ENCODE peak calls at places on chromosomes 6 and 20, in seven cellular contexts. One of them, this sample, is unnamed.

GRCh38 chr6:37478827-37479226 is 20.9 kb downstream of the CCDC167 start:
- DNase-seq in A673: no peak
- DNase-seq in tibial artery: peak
- DNase-seq in epithelial cell of proximal tubule: no peak
- DNase-seq in upper lobe of left lung: no peak
- DNase-seq in ovary: no peak
- DNase-seq in A549: no peak
- DNase-seq in this sample: no peak

GRCh38 chr20:41098703-41099250 is 38.6 kb upstream of the PLCG1 start:
- DNase-seq in A673: peak
- DNase-seq in tibial artery: no peak
- DNase-seq in epithelial cell of proximal tubule: no peak
- DNase-seq in upper lobe of left lung: no peak
- DNase-seq in ovary: no peak
- DNase-seq in A549: no peak
- DNase-seq in this sample: peak

GRCh38 chr6:152271681-152272464 is 365.3 kb downstream of the SYNE1 start:
- DNase-seq in A673: peak
- DNase-seq in tibial artery: peak
- DNase-seq in epithelial cell of proximal tubule: no peak
- DNase-seq in upper lobe of left lung: no peak
- DNase-seq in ovary: peak
- DNase-seq in A549: no peak
- DNase-seq in this sample: peak

GRCh38 chr20:47527004-47527800 is 25.5 kb downstream of the NCOA3 start:
- DNase-seq in A673: no peak
- DNase-seq in tibial artery: no peak
- DNase-seq in epithelial cell of proximal tubule: no peak
- DNase-seq in upper lobe of left lung: no peak
- DNase-seq in ovary: no peak
- DNase-seq in A549: no peak
- DNase-seq in this sample: no peak

GRCh38 chr20:13464702-13465101 is 174.0 kb downstream of the TASP1 start:
- DNase-seq in A673: no peak
- DNase-seq in tibial artery: no peak
- DNase-seq in epithelial cell of proximal tubule: no peak
- DNase-seq in upper lobe of left lung: no peak
- DNase-seq in ovary: no peak
- DNase-seq in A549: no peak
- DNase-seq in this sample: no peak

GRCh38 chr6:135270676-135271536 is 89.8 kb downstream of the MYB start:
- DNase-seq in A673: no peak
- DNase-seq in tibial artery: no peak
- DNase-seq in epithelial cell of proximal tubule: peak
- DNase-seq in upper lobe of left lung: peak
- DNase-seq in ovary: no peak
- DNase-seq in A549: no peak
- DNase-seq in this sample: no peak

GRCh38 chr6:82494367-82494766 is 130.8 kb downstream of the TPBG start:
- DNase-seq in A673: peak
- DNase-seq in tibial artery: no peak
- DNase-seq in epithelial cell of proximal tubule: no peak
- DNase-seq in upper lobe of left lung: no peak
- DNase-seq in ovary: no peak
- DNase-seq in A549: no peak
- DNase-seq in this sample: no peak

GRCh38 chr6:27667651-27668441 is 194.9 kb upstream of the ZNF184 start:
- DNase-seq in A673: peak
- DNase-seq in tibial artery: no peak
- DNase-seq in epithelial cell of proximal tubule: no peak
- DNase-seq in upper lobe of left lung: no peak
- DNase-seq in ovary: no peak
- DNase-seq in A549: no peak
- DNase-seq in this sample: peak

GRCh38 chr6:158322724-158323560 is 10.7 kb downstream of the TULP4 start:
- DNase-seq in A673: peak
- DNase-seq in tibial artery: no peak
- DNase-seq in epithelial cell of proximal tubule: peak
- DNase-seq in upper lobe of left lung: no peak
- DNase-seq in ovary: no peak
- DNase-seq in A549: peak
- DNase-seq in this sample: peak

GRCh38 chr6:15593798-15594197 is 69.0 kb downstream of the DTNBP1 start:
- DNase-seq in A673: no peak
- DNase-seq in tibial artery: no peak
- DNase-seq in epithelial cell of proximal tubule: no peak
- DNase-seq in upper lobe of left lung: no peak
- DNase-seq in ovary: no peak
- DNase-seq in A549: no peak
- DNase-seq in this sample: peak

GRCh38 chr6:122330315-122330714 is 69.1 kb upstream of the HSF2 start:
- DNase-seq in A673: no peak
- DNase-seq in tibial artery: no peak
- DNase-seq in epithelial cell of proximal tubule: no peak
- DNase-seq in upper lobe of left lung: no peak
- DNase-seq in ovary: no peak
- DNase-seq in A549: no peak
- DNase-seq in this sample: no peak

GRCh38 chr6:170037541-170038250 is 253.2 kb downstream of the DLL1 start:
- DNase-seq in A673: no peak
- DNase-seq in tibial artery: peak
- DNase-seq in epithelial cell of proximal tubule: no peak
- DNase-seq in upper lobe of left lung: peak
- DNase-seq in ovary: peak
- DNase-seq in A549: no peak
- DNase-seq in this sample: no peak

GRCh38 chr20:44715495-44716308 is 533 bp downstream of the CCN5 start:
- DNase-seq in A673: no peak
- DNase-seq in tibial artery: no peak
- DNase-seq in epithelial cell of proximal tubule: no peak
- DNase-seq in upper lobe of left lung: no peak
- DNase-seq in ovary: no peak
- DNase-seq in A549: no peak
- DNase-seq in this sample: no peak

GRCh38 chr6:109442393-109442924 is 1.9 kb downstream of the SMPD2 start:
- DNase-seq in A673: no peak
- DNase-seq in tibial artery: peak
- DNase-seq in epithelial cell of proximal tubule: no peak
- DNase-seq in upper lobe of left lung: no peak
- DNase-seq in ovary: no peak
- DNase-seq in A549: no peak
- DNase-seq in this sample: no peak

GRCh38 chr6:109443425-109443950 is 3.0 kb downstream of the SMPD2 start:
- DNase-seq in A673: no peak
- DNase-seq in tibial artery: peak
- DNase-seq in epithelial cell of proximal tubule: no peak
- DNase-seq in upper lobe of left lung: peak
- DNase-seq in ovary: no peak
- DNase-seq in A549: no peak
- DNase-seq in this sample: no peak

GRCh38 chr6:109445382-109445781 is 4.9 kb downstream of the SMPD2 start:
- DNase-seq in A673: no peak
- DNase-seq in tibial artery: no peak
- DNase-seq in epithelial cell of proximal tubule: no peak
- DNase-seq in upper lobe of left lung: no peak
- DNase-seq in ovary: no peak
- DNase-seq in A549: peak
- DNase-seq in this sample: no peak

GRCh38 chr6:109441069-109441816 is 719 bp downstream of the SMPD2 start:
- DNase-seq in A673: peak
- DNase-seq in tibial artery: peak
- DNase-seq in epithelial cell of proximal tubule: no peak
- DNase-seq in upper lobe of left lung: no peak
- DNase-seq in ovary: peak
- DNase-seq in A549: peak
- DNase-seq in this sample: peak

DNA sequence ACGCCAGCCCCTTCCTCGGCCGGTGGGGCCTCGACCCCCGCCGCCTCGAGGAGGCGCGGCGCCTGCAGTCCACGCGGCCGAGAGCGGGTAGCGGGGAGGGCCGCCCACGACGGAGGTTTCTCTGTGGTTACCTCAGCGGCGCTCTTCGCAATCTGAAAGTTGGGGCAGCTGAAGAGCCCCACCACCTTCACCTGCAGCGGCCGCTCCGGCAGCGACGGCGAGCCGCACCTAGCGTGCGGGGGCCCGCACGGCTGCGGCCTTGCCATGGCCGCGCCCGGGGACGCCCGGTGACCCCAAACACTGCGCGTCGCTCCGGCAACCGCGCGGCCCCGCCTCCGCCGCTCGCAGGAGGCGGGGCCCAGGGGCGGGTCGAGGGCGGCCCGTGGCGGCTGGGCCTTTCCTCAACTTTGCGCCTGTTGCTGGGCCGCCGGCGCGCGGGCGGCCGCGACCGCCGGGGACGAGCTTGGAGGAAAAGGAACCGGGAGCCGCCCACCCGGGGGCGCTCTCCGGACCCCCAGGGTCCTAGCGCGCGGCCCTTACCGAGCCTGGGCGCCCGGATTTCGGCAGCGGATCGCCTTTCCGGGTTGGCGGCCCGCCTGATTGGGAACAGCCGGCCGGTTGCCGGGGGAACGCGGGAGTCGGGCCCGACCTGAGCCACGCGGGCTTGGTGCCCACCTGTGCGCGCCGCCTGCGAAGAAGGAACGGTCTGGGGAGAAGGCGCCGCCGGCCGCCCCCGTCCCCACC is at the start of the genes PPIL6 and SMPD2:
- DNase-seq in A673: peak
- DNase-seq in tibial artery: peak
- DNase-seq in epithelial cell of proximal tubule: no peak
- DNase-seq in upper lobe of left lung: peak
- DNase-seq in ovary: peak
- DNase-seq in A549: peak
- DNase-seq in this sample: peak
- TF ChIP-seq CTCF in A673: no peak
- TF ChIP-seq CTCF in tibial artery: peak
- TF ChIP-seq CTCF in epithelial cell of proximal tubule: no peak
- TF ChIP-seq CTCF in upper lobe of left lung: peak
- TF ChIP-seq CTCF in ovary: peak
- TF ChIP-seq CTCF in A549: peak
- TF ChIP-seq CTCF in this sample: no peak

DNA sequence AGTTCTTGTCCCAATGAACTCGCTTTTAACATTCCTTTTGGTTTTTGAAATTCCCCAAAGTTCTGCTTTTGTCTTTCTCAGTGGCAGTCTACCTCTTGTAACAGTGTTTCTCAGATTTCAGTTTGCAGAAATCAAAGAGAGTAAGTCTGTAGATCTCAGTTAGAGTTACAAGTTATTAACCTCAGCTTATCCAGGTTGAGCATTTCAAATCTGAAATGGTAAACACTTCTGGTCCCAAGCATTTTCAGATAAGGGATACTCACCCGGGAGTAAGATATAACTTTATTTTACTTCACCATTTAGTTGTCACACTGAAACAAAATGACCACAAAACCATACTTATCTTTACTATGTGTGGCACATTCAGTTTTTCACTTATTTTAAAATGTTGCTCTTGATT is 9.8 kb downstream of the ZNF292 start:
- DNase-seq in A673: no peak
- DNase-seq in tibial artery: no peak
- DNase-seq in epithelial cell of proximal tubule: no peak
- DNase-seq in upper lobe of left lung: no peak
- DNase-seq in ovary: no peak
- DNase-seq in A549: no peak
- DNase-seq in this sample: no peak
- H3K4me3 ChIP-seq in A673: no peak
- H3K4me3 ChIP-seq in tibial artery: no peak
- H3K4me3 ChIP-seq in epithelial cell of proximal tubule: no peak
- H3K4me3 ChIP-seq in upper lobe of left lung: no peak
- H3K4me3 ChIP-seq in ovary: no peak
- H3K4me3 ChIP-seq in A549: no peak
- H3K4me3 ChIP-seq in this sample: no peak

DNA sequence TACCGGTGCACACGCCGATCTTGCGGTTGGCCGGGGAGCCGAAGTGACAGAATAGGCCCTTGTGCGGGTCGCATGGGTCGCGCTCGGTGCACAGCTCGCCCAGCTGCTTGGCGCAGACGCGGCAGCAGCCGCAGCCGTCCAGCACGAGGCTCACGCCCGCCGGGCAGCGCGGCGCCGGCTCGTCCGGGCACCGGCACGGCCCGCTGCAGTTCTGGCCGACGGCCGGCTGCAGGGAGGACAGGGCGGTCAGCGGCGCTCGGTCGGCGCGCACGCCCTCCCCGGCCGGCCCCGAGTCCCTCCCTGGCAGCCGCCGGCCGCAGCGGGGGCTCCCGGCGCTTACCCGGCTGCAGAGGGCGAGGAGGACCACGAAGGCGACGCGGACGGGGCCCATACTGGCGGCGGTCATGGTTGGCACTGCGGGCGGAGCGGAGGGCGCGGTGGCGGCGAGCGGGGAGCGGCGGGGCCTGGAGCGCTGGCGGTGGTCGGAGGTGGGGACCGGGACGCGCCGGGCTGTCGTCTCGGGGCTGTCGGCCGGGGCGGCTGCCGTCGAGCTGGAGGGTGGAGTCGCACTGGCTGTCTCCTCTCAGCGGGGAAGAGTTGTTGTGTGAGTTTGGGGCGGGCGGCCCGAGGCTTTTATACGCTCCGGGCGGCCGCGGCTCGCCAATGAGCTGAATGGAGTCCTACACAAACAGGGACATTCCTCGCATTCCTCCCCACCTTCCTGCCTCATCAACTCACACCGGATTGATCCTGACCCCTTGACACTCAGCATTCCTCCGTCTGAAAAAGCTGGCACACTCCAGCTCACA is at the start of gene CCN2:
- DNase-seq in A673: peak
- DNase-seq in tibial artery: peak
- DNase-seq in epithelial cell of proximal tubule: peak
- DNase-seq in upper lobe of left lung: peak
- DNase-seq in ovary: peak
- DNase-seq in A549: peak
- DNase-seq in this sample: peak
- TF ChIP-seq CTCF in A673: no peak
- TF ChIP-seq CTCF in tibial artery: no peak
- TF ChIP-seq CTCF in epithelial cell of proximal tubule: no peak
- TF ChIP-seq CTCF in upper lobe of left lung: peak
- TF ChIP-seq CTCF in ovary: no peak
- TF ChIP-seq CTCF in A549: no peak
- TF ChIP-seq CTCF in this sample: no peak

GRCh38 chr6:89952696-89953095 is 58.4 kb downstream of the GJA10 start:
- DNase-seq in A673: no peak
- DNase-seq in tibial artery: no peak
- DNase-seq in epithelial cell of proximal tubule: no peak
- DNase-seq in upper lobe of left lung: no peak
- DNase-seq in ovary: no peak
- DNase-seq in A549: no peak
- DNase-seq in this sample: peak
- H3K4me3 ChIP-seq in A673: no peak
- H3K4me3 ChIP-seq in tibial artery: no peak
- H3K4me3 ChIP-seq in epithelial cell of proximal tubule: no peak
- H3K4me3 ChIP-seq in upper lobe of left lung: no peak
- H3K4me3 ChIP-seq in ovary: no peak
- H3K4me3 ChIP-seq in A549: no peak
- H3K4me3 ChIP-seq in this sample: no peak

DNA sequence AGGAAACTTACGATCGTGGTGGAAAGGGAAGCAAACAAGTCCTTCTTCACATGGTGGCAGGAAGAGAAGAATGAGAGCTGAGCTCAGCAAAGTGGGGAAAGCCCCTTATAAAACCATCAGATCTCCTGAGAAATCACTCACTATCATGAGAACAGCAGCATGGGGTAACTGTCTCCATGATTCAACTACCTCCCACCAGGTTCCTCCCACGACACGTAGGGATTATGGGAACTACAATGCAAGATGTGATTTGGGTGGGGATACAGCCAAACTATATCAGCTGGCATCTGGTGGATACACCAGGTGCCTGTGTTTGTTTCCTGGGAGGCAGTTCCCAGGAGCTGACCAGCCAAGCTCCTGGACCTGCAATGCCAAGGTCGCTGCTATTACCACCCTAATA is 4.8 kb downstream of the DDO start:
- DNase-seq in A673: no peak
- DNase-seq in tibial artery: no peak
- DNase-seq in epithelial cell of proximal tubule: no peak
- DNase-seq in upper lobe of left lung: no peak
- DNase-seq in ovary: no peak
- DNase-seq in A549: no peak
- DNase-seq in this sample: no peak
- TF ChIP-seq CTCF in A673: no peak
- TF ChIP-seq CTCF in tibial artery: no peak
- TF ChIP-seq CTCF in epithelial cell of proximal tubule: no peak
- TF ChIP-seq CTCF in upper lobe of left lung: no peak
- TF ChIP-seq CTCF in ovary: no peak
- TF ChIP-seq CTCF in A549: no peak
- TF ChIP-seq CTCF in this sample: no peak

This sample was measured in cardiac fibroblast.